ENCODE peak calls at places on chromosomes 1 and 21, in eight cellular contexts. One of them, this sample, is unnamed.

GRCh38 chr1:58783090-58783992 is 506 bp downstream of the JUN start:
- DNase-seq in bronchial epithelial cell: no peak
- DNase-seq in CD8-positive, alpha-beta T cell: no peak
- DNase-seq in colonic mucosa: peak
- DNase-seq in GM23338: peak
- DNase-seq in foreskin keratinocyte: no peak
- DNase-seq in astrocyte of the spinal cord: peak
- DNase-seq in nephron progenitor cell: peak
- DNase-seq in this sample: peak

GRCh38 chr1:62826892-62827291 is 43.0 kb downstream of the ATG4C start:
- DNase-seq in bronchial epithelial cell: no peak
- DNase-seq in CD8-positive, alpha-beta T cell: no peak
- DNase-seq in colonic mucosa: no peak
- DNase-seq in GM23338: no peak
- DNase-seq in foreskin keratinocyte: no peak
- DNase-seq in astrocyte of the spinal cord: no peak
- DNase-seq in nephron progenitor cell: no peak
- DNase-seq in this sample: no peak

GRCh38 chr1:58721247-58721820 is 21.5 kb upstream of the MYSM1 start:
- DNase-seq in bronchial epithelial cell: peak
- DNase-seq in CD8-positive, alpha-beta T cell: no peak
- DNase-seq in colonic mucosa: no peak
- DNase-seq in GM23338: no peak
- DNase-seq in foreskin keratinocyte: no peak
- DNase-seq in astrocyte of the spinal cord: no peak
- DNase-seq in nephron progenitor cell: no peak
- DNase-seq in this sample: no peak

GRCh38 chr21:35219291-35219690 is 170.2 kb upstream of the RUNX1 start:
- DNase-seq in bronchial epithelial cell: no peak
- DNase-seq in CD8-positive, alpha-beta T cell: no peak
- DNase-seq in colonic mucosa: no peak
- DNase-seq in GM23338: no peak
- DNase-seq in foreskin keratinocyte: no peak
- DNase-seq in astrocyte of the spinal cord: no peak
- DNase-seq in nephron progenitor cell: no peak
- DNase-seq in this sample: no peak

GRCh38 chr1:156461781-156462647 is 38.6 kb downstream of the MEF2D start:
- DNase-seq in bronchial epithelial cell: no peak
- DNase-seq in CD8-positive, alpha-beta T cell: no peak
- DNase-seq in colonic mucosa: peak
- DNase-seq in GM23338: peak
- DNase-seq in foreskin keratinocyte: peak
- DNase-seq in astrocyte of the spinal cord: no peak
- DNase-seq in nephron progenitor cell: no peak
- DNase-seq in this sample: no peak

GRCh38 chr1:62676606-62677356 is 11.4 kb downstream of the DOCK7 start:
- DNase-seq in bronchial epithelial cell: no peak
- DNase-seq in CD8-positive, alpha-beta T cell: no peak
- DNase-seq in colonic mucosa: no peak
- DNase-seq in GM23338: peak
- DNase-seq in foreskin keratinocyte: no peak
- DNase-seq in astrocyte of the spinal cord: peak
- DNase-seq in nephron progenitor cell: no peak
- DNase-seq in this sample: no peak

GRCh38 chr1:4120557-4121292 is 220.7 kb upstream of the C1orf174 start:
- DNase-seq in bronchial epithelial cell: no peak
- DNase-seq in CD8-positive, alpha-beta T cell: no peak
- DNase-seq in colonic mucosa: no peak
- DNase-seq in GM23338: no peak
- DNase-seq in foreskin keratinocyte: no peak
- DNase-seq in astrocyte of the spinal cord: no peak
- DNase-seq in nephron progenitor cell: no peak
- DNase-seq in this sample: no peak

GRCh38 chr1:91124989-91125417 is 103.2 kb upstream of the ZNF644 start:
- DNase-seq in bronchial epithelial cell: no peak
- DNase-seq in CD8-positive, alpha-beta T cell: no peak
- DNase-seq in colonic mucosa: no peak
- DNase-seq in GM23338: no peak
- DNase-seq in foreskin keratinocyte: no peak
- DNase-seq in astrocyte of the spinal cord: no peak
- DNase-seq in nephron progenitor cell: no peak
- DNase-seq in this sample: no peak

GRCh38 chr1:150080784-150081183 is 13.2 kb downstream of the VPS45 start:
- DNase-seq in bronchial epithelial cell: no peak
- DNase-seq in CD8-positive, alpha-beta T cell: no peak
- DNase-seq in colonic mucosa: no peak
- DNase-seq in GM23338: no peak
- DNase-seq in foreskin keratinocyte: no peak
- DNase-seq in astrocyte of the spinal cord: no peak
- DNase-seq in nephron progenitor cell: no peak
- DNase-seq in this sample: no peak

GRCh38 chr1:150083907-150084306 is 16.3 kb downstream of the VPS45 start:
- DNase-seq in bronchial epithelial cell: no peak
- DNase-seq in CD8-positive, alpha-beta T cell: no peak
- DNase-seq in colonic mucosa: no peak
- DNase-seq in GM23338: no peak
- DNase-seq in foreskin keratinocyte: no peak
- DNase-seq in astrocyte of the spinal cord: no peak
- DNase-seq in nephron progenitor cell: no peak
- DNase-seq in this sample: no peak

GRCh38 chr1:150085406-150085805 is 17.8 kb downstream of the VPS45 start:
- DNase-seq in bronchial epithelial cell: no peak
- DNase-seq in CD8-positive, alpha-beta T cell: no peak
- DNase-seq in colonic mucosa: no peak
- DNase-seq in GM23338: no peak
- DNase-seq in foreskin keratinocyte: no peak
- DNase-seq in astrocyte of the spinal cord: no peak
- DNase-seq in nephron progenitor cell: no peak
- DNase-seq in this sample: no peak

GRCh38 chr1:150087415-150087814 is 19.8 kb downstream of the VPS45 start:
- DNase-seq in bronchial epithelial cell: no peak
- DNase-seq in CD8-positive, alpha-beta T cell: no peak
- DNase-seq in colonic mucosa: no peak
- DNase-seq in GM23338: no peak
- DNase-seq in foreskin keratinocyte: no peak
- DNase-seq in astrocyte of the spinal cord: no peak
- DNase-seq in nephron progenitor cell: no peak
- DNase-seq in this sample: no peak

DNA sequence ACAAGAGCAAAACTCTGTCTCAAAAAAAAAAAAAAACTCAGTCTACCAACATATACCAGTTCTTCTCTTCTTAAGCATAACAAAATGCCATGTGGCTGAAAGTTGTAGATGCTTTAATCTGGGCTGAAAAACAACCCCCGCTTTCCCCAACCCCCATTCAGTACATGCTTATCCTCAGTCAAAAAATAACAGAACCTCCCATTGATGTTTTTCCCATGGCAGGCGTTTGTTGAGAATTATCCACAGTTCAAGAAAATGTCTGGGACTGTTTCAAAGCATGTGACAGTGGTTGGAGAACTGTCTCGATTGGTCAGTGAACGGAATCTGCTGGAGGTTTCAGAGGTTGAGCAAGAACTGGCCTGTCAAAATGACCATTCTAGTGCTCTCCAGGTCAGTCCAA is 14.9 kb downstream of the VPS45 start:
- DNase-seq in bronchial epithelial cell: no peak
- DNase-seq in CD8-positive, alpha-beta T cell: no peak
- DNase-seq in colonic mucosa: no peak
- DNase-seq in GM23338: no peak
- DNase-seq in foreskin keratinocyte: no peak
- DNase-seq in astrocyte of the spinal cord: no peak
- DNase-seq in nephron progenitor cell: no peak
- DNase-seq in this sample: no peak
- TF ChIP-seq CTCF in bronchial epithelial cell: no peak
- TF ChIP-seq CTCF in CD8-positive, alpha-beta T cell: no peak
- TF ChIP-seq CTCF in colonic mucosa: no peak
- TF ChIP-seq CTCF in GM23338: no peak
- TF ChIP-seq CTCF in foreskin keratinocyte: no peak
- TF ChIP-seq CTCF in astrocyte of the spinal cord: no peak
- TF ChIP-seq CTCF in nephron progenitor cell: no peak
- TF ChIP-seq CTCF in this sample: no peak

GRCh38 chr1:101482306-101482705 is 245.5 kb downstream of the S1PR1 start:
- DNase-seq in bronchial epithelial cell: no peak
- DNase-seq in CD8-positive, alpha-beta T cell: no peak
- DNase-seq in colonic mucosa: no peak
- DNase-seq in GM23338: no peak
- DNase-seq in foreskin keratinocyte: no peak
- DNase-seq in astrocyte of the spinal cord: no peak
- DNase-seq in nephron progenitor cell: no peak
- DNase-seq in this sample: no peak

GRCh38 chr1:101479945-101480344 is 243.1 kb downstream of the S1PR1 start:
- DNase-seq in bronchial epithelial cell: no peak
- DNase-seq in CD8-positive, alpha-beta T cell: no peak
- DNase-seq in colonic mucosa: no peak
- DNase-seq in GM23338: no peak
- DNase-seq in foreskin keratinocyte: no peak
- DNase-seq in astrocyte of the spinal cord: no peak
- DNase-seq in nephron progenitor cell: no peak
- DNase-seq in this sample: no peak

GRCh38 chr1:101484896-101485412 is 248.1 kb downstream of the S1PR1 start:
- DNase-seq in bronchial epithelial cell: no peak
- DNase-seq in CD8-positive, alpha-beta T cell: no peak
- DNase-seq in colonic mucosa: no peak
- DNase-seq in GM23338: no peak
- DNase-seq in foreskin keratinocyte: no peak
- DNase-seq in astrocyte of the spinal cord: no peak
- DNase-seq in nephron progenitor cell: no peak
- DNase-seq in this sample: no peak

GRCh38 chr1:101483982-101484381 is 247.2 kb downstream of the S1PR1 start:
- DNase-seq in bronchial epithelial cell: no peak
- DNase-seq in CD8-positive, alpha-beta T cell: no peak
- DNase-seq in colonic mucosa: no peak
- DNase-seq in GM23338: no peak
- DNase-seq in foreskin keratinocyte: no peak
- DNase-seq in astrocyte of the spinal cord: no peak
- DNase-seq in nephron progenitor cell: no peak
- DNase-seq in this sample: no peak

DNA sequence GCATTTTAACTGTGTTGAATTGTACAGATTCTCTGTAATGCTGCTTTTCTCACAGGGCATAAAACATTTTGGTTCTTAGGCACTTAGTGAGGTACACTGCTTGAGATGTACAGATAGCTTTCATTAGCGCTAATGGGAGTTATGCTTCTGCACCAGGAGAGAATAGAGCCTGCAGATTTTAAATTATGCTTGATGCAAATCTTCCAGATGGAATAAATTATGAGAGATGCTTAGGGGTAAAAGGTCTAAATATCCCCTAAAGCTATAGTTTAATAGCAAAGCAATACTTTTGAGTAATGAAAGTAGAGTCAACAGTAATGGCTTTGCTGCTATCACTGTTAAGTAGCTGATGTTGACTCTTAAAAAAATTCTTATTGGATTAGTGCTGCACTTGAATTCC is 248.9 kb downstream of the S1PR1 start:
- DNase-seq in bronchial epithelial cell: no peak
- DNase-seq in CD8-positive, alpha-beta T cell: no peak
- DNase-seq in colonic mucosa: no peak
- DNase-seq in GM23338: no peak
- DNase-seq in foreskin keratinocyte: no peak
- DNase-seq in astrocyte of the spinal cord: no peak
- DNase-seq in nephron progenitor cell: no peak
- DNase-seq in this sample: no peak
- TF ChIP-seq CTCF in bronchial epithelial cell: no peak
- TF ChIP-seq CTCF in CD8-positive, alpha-beta T cell: no peak
- TF ChIP-seq CTCF in colonic mucosa: no peak
- TF ChIP-seq CTCF in GM23338: no peak
- TF ChIP-seq CTCF in foreskin keratinocyte: no peak
- TF ChIP-seq CTCF in astrocyte of the spinal cord: no peak
- TF ChIP-seq CTCF in nephron progenitor cell: no peak
- TF ChIP-seq CTCF in this sample: no peak

DNA sequence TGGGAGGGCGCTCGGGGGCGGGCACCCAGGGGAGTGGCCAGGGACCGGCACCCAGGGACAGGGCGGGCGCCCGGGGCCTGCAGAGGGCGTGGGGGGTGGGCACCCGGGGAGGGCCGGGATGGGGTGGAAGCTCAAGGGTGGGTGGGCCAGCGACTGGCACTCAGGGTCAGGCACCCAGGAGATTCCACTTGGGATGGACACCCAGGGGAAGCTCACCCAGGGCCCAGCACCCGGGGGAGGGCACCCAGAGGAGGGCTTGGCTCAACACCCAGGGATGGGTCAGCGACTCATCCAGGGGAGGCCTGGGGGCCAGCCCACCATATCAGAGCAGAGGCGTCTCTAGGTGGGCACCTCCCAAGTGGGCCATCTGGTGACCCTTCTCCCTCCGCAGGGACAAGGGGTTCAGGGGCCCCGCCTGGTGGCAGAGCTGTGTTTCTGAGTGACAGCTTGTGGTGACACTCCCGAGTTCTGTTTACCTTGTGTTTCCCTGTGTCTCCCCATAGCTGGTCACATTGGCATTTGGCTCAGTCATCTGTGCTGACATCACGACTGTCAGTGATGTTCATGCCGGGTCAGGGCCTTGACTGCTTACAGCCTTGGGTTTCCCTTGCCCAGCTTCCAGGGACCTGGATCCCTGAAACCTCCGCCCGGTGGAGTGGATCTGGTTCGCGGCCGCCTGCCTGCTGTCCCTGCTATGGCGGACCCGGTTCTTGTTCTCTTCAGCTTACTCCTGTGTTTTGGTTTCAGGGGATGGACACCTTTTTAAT is 749 bp downstream of the IBA57 start:
- DNase-seq in bronchial epithelial cell: peak
- DNase-seq in CD8-positive, alpha-beta T cell: peak
- DNase-seq in colonic mucosa: peak
- DNase-seq in GM23338: peak
- DNase-seq in foreskin keratinocyte: peak
- DNase-seq in astrocyte of the spinal cord: peak
- DNase-seq in nephron progenitor cell: peak
- DNase-seq in this sample: peak
- TF ChIP-seq CTCF in bronchial epithelial cell: peak
- TF ChIP-seq CTCF in CD8-positive, alpha-beta T cell: peak
- TF ChIP-seq CTCF in colonic mucosa: peak
- TF ChIP-seq CTCF in GM23338: peak
- TF ChIP-seq CTCF in foreskin keratinocyte: peak
- TF ChIP-seq CTCF in astrocyte of the spinal cord: peak
- TF ChIP-seq CTCF in nephron progenitor cell: no peak
- TF ChIP-seq CTCF in this sample: peak

GRCh38 chr1:222127096-222127495 is 385.2 kb upstream of the DUSP10 start:
- DNase-seq in bronchial epithelial cell: no peak
- DNase-seq in CD8-positive, alpha-beta T cell: no peak
- DNase-seq in colonic mucosa: no peak
- DNase-seq in GM23338: no peak
- DNase-seq in foreskin keratinocyte: no peak
- DNase-seq in astrocyte of the spinal cord: no peak
- DNase-seq in nephron progenitor cell: no peak
- DNase-seq in this sample: no peak

GRCh38 chr1:222126052-222126451 is 384.2 kb upstream of the DUSP10 start:
- DNase-seq in bronchial epithelial cell: no peak
- DNase-seq in CD8-positive, alpha-beta T cell: no peak
- DNase-seq in colonic mucosa: peak
- DNase-seq in GM23338: no peak
- DNase-seq in foreskin keratinocyte: no peak
- DNase-seq in astrocyte of the spinal cord: no peak
- DNase-seq in nephron progenitor cell: no peak
- DNase-seq in this sample: no peak

GRCh38 chr1:222129041-222129440 is 387.2 kb upstream of the DUSP10 start:
- DNase-seq in bronchial epithelial cell: no peak
- DNase-seq in CD8-positive, alpha-beta T cell: no peak
- DNase-seq in colonic mucosa: no peak
- DNase-seq in GM23338: no peak
- DNase-seq in foreskin keratinocyte: no peak
- DNase-seq in astrocyte of the spinal cord: no peak
- DNase-seq in nephron progenitor cell: no peak
- DNase-seq in this sample: no peak

GRCh38 chr1:222127526-222128152 is 385.8 kb upstream of the DUSP10 start:
- DNase-seq in bronchial epithelial cell: no peak
- DNase-seq in CD8-positive, alpha-beta T cell: no peak
- DNase-seq in colonic mucosa: no peak
- DNase-seq in GM23338: no peak
- DNase-seq in foreskin keratinocyte: no peak
- DNase-seq in astrocyte of the spinal cord: no peak
- DNase-seq in nephron progenitor cell: no peak
- DNase-seq in this sample: no peak

DNA sequence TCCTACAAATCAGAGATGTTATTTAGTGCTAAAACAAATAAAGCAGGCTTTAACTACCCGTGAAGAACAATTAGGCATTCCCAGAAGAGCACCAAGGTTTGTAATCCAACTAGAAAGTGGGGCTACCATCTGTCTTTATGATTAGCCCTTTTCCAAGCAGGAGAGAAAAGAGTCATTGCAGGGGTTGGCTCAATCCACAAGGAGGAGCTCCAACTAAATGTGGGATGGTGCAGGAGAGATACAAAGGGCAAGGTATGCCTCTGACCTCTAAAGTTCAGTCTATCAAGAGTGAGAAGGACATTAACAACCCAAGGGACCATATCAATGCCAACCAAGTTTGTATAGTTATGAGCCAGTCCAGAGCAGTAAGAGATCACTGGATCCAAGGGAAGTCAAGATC is 382.7 kb upstream of the DUSP10 start:
- DNase-seq in bronchial epithelial cell: peak
- DNase-seq in CD8-positive, alpha-beta T cell: no peak
- DNase-seq in colonic mucosa: no peak
- DNase-seq in GM23338: peak
- DNase-seq in foreskin keratinocyte: no peak
- DNase-seq in astrocyte of the spinal cord: no peak
- DNase-seq in nephron progenitor cell: no peak
- DNase-seq in this sample: no peak
- TF ChIP-seq CTCF in bronchial epithelial cell: peak
- TF ChIP-seq CTCF in CD8-positive, alpha-beta T cell: no peak
- TF ChIP-seq CTCF in colonic mucosa: no peak
- TF ChIP-seq CTCF in GM23338: peak
- TF ChIP-seq CTCF in foreskin keratinocyte: peak
- TF ChIP-seq CTCF in astrocyte of the spinal cord: peak
- TF ChIP-seq CTCF in nephron progenitor cell: no peak
- TF ChIP-seq CTCF in this sample: no peak